ENCODE peak calls at places on chromosomes 5 and 9, in five cellular contexts. V is GM12865, N is fibroblast of mammary gland, C is B cell, L is right atrium auricular region. E is an unnamed sample.

GRCh38 chr5:132766020-132766805 is 10.8 kb downstream of the SEPTIN8 start:
- DNase-seq in V (no peak), N (no peak), C (no peak), L (no peak), E (no peak)

GRCh38 chr5:12399868-12400267 is 495.6 kb upstream of the CTNND2 start:
- DNase-seq in V (no peak), N (no peak), C (no peak), L (no peak), E (no peak)

GRCh38 chr5:77175235-77175634 is 35.2 kb upstream of the PDE8B start:
- DNase-seq in V (no peak), N (no peak), C (no peak), L (no peak), E (no peak)

GRCh38 chr9:109950710-109951443 is 170.9 kb downstream of the PALM2AKAP2 start:
- DNase-seq in V (peak), N (no peak), C (no peak), L (no peak), E (peak)

GRCh38 chr9:33320568-33321261 is 30.4 kb downstream of the NFX1 start:
- DNase-seq in V (no peak), N (peak), C (no peak), L (no peak), E (no peak)

GRCh38 chr9:99400184-99400731 is 178.2 kb downstream of the SEC61B start:
- DNase-seq in V (no peak), N (no peak), C (no peak), L (no peak), E (no peak)

GRCh38 chr5:88660947-88661869 is 221.8 kb downstream of the MEF2C start:
- DNase-seq in V (peak), N (peak), C (no peak), L (no peak), E (peak)

GRCh38 chr5:146762830-146763229 is 115.7 kb downstream of the PPP2R2B start:
- DNase-seq in V (no peak), N (no peak), C (no peak), L (no peak), E (no peak)

GRCh38 chr5:4374866-4375265 is 765.3 kb upstream of the ADAMTS16 start:
- DNase-seq in V (no peak), N (peak), C (no peak), L (no peak), E (no peak)

GRCh38 chr9:93610206-93610605 is 33.8 kb downstream of the PHF2 start:
- DNase-seq in V (no peak), N (no peak), C (no peak), L (no peak), E (no peak)

GRCh38 chr5:80884851-80885697 is 75.1 kb upstream of the RASGRF2 start:
- DNase-seq in V (no peak), N (peak), C (no peak), L (no peak), E (no peak)

GRCh38 chr5:399296-400281 is 43.4 kb upstream of the EXOC3 start:
- DNase-seq in V (peak), N (peak), C (peak), L (peak), E (peak)

GRCh38 chr5:112883192-112883591 is 22.1 kb downstream of the SRP19 start:
- DNase-seq in V (no peak), N (no peak), C (no peak), L (no peak), E (no peak)

GRCh38 chr5:181120311-181120710 is 10.7 kb downstream of the OR2V1 start:
- DNase-seq in V (no peak), N (peak), C (no peak), L (no peak), E (no peak)

GRCh38 chr9:96567203-96567700 is 52.4 kb downstream of the CDC14B start:
- DNase-seq in V (peak), N (peak), C (peak), L (no peak), E (no peak)

GRCh38 chr5:151495330-151495729 is 47.9 kb downstream of the SLC36A1 start:
- DNase-seq in V (no peak), N (no peak), C (no peak), L (no peak), E (no peak)
- TF ChIP-seq CTCF in V (no peak), N (no peak), C (no peak), L (no peak), E (no peak)

DNA sequence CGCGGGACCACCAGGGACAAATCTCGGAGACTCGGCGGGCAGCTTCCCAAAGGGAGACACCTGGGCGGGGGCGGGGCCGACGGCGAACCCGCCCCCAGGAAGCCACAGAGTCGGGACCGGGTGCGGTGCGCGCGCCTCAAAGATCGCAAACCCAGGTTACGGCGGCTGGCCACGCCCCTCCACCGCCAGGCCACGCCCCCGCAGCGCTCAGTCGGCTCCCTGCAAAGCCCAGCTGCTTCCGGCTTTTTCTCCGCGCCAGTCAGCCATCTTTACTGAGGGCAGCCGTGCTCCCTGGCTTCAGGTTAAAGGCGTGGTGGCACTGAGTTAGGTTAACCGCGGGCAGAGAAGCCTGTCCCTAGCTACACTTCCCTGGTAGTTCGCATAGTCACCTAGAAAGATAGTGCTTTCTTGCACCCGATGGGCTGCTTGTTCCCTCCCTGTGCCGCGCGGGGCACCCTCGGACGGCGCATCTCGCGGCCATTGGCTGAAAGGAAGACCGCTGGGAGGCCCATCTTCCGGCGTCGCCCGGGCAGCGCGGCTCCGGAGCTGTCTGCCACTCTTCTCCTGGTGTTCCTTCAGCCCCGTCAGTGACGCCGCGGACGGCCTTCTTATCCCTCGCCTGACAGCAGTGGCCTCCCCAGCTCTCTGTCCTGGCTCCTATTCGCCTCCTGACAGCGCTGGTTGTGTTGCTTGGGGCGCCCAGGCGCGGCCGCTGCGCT is at the start of gene TBC1D2:
- DNase-seq in V (peak), N (peak), C (peak), L (peak), E (peak)
- TF ChIP-seq CTCF in V (no peak), N (peak), C (peak), L (no peak), E (no peak)

DNA sequence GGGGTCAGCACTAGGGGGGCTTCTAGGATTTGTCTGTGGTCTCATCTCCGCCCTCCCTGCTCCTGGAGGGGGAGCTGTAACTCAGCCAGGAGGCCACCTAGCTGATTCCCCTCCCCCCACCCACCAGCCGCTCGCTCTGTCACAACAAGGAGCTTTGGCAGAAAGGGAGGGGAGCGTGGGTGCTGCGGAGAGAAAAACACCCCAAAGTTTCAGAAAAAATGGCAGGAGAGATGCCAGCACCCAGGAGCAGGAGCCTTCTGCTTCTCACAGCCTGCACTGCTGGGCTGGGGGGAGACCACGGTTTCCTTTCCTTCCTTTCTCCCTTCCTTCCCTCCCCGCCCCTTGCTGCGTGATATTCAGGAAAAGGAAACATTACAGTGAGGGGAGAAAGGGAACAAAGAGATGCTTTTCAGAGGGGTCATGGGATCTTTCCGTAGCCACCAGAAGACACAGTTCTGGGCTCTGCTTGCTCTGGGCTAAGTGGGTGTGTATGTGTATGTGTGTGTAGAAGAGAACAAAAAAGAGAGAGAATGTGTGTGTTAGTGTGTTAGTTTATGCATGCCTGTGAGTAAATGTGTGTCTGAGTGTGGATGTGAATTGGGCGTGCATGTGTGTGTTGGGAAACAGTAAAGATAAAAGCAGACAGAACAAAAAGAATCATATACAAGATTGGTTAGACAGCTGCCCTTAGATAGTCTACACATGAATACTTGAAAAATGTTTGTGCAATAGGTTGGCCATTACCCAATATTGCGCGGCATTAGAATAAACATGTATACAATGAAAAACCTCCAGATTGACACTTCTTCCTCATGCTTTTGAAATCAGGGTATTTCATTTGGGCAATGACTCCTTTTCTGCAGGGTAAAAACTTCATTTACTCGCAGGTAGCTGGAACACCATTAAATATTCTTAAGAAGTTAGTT is 36.4 kb upstream of the HSPA9 start:
- DNase-seq in V (no peak), N (no peak), C (peak), L (no peak), E (no peak)
- TF ChIP-seq CTCF in V (no peak), N (no peak), C (no peak), L (no peak), E (no peak)

DNA sequence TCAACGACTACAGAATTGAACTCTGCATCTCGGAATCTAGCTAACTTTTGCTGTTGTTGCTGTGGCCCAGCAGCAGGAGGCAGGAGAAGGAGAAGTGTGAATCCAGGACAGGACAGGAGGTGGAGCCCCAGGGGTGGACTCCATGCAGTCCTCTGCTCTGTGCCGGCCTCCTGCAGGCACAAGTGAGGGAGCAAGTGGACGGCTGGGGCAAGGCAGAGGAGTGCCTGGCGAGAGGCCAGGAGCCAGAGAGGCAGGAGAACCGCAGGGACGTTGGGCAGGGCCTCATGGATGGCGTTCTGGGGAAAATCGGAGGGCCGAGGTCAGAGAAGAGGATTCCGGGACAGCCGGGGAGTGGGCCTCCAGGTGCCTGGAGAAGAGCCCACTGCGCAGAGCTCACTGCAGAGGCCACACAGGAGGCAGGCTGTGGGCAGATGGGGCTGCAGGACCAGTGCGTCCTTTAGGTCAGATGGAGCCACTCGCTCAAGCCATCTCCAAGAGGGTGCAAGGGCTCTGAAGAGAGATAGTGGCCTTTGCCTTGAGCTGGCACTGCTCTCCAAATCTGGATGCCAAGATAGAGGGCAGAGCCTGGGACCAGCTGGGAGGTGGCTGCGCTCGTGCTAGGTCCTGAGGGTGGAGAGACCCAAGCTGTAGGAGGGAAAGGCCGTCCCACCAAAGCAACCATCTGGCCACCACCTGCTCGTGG is 214.0 kb downstream of the FANCC start:
- DNase-seq in V (no peak), N (no peak), C (no peak), L (no peak), E (no peak)
- TF ChIP-seq CTCF in V (no peak), N (peak), C (no peak), L (no peak), E (no peak)

DNA sequence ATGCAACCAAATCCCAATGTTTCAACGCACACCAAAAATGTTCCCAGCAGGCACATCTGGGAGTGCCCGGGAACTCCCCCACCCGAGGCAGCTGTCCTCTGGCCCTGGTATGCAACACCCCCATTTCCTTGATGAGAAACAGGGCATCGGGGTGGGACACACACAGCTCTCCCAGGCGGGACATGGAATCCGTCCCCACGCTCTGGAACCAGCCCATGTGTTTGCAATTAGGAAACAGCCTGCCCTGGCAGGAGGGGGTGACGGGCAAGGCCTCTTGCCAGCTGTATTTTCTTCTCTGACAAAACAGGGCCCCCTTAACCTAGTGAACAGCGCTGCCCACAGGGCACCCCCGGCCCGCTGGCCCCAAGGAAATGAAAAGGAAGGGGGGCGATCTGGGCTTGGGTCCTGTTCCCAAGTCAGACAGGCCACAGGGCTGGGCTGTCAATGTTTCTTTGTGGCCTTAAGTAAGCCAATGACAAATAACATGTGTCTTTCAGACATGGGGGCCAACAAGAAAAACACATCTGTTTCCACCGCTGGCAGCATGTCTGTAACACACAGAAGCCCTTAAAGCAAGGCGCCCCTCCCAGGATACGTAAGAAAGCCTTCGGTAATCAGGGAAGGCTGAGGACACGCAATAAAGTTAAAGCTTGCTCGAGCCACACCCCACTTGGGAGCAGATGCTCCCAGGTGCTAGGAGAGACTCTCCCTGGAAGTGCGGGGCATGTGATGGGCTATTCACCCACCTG is 125.3 kb downstream of the ROR2 start:
- DNase-seq in V (no peak), N (peak), C (no peak), L (no peak), E (no peak)
- TF ChIP-seq CTCF in V (no peak), N (no peak), C (no peak), L (no peak), E (no peak)

DNA sequence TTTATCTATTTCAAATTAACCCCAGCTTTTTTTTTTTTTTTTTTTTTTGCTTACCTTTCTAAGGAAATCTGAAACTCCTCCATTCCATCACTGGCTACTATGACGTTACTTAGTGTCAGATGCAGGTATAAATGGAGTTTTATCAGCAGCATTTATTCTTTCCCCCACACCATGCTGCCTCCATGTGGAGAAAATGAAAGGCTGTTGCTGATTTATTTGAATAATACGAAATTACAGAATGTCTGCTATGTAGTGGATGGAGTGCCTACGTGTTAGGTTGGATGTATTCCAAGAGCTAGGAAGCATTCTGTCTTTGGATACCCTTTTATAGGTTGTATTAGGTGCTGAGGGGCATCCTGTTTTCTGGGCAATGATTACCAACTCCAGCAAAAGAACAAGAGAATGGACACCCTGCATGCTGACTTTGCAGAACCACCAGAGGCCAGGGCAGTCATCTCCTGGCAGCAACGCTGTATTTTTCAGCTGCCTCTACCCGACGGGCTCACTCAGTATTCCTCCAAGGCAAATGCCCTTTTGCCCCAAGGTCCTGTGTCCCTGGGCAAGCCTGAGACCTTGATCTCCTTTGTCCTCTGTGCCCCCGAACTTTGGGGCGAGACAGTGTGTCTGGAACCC is 199.5 kb downstream of the ALDH1A1 start:
- DNase-seq in V (no peak), N (peak), C (no peak), L (no peak), E (no peak)
- TF ChIP-seq CTCF in V (peak), N (peak), C (no peak), L (no peak), E (no peak)

GRCh38 chr5:149237662-149238061 is 34.0 kb upstream of the AFAP1L1 start:
- DNase-seq in V (no peak), N (no peak), C (no peak), L (no peak), E (no peak)
- TF ChIP-seq CTCF in V (no peak), N (peak), C (no peak), L (no peak), E (no peak)

GRCh38 chr9:82106536-82106935 is 118.0 kb downstream of the SPATA31D1 start:
- DNase-seq in V (no peak), N (no peak), C (no peak), L (no peak), E (no peak)

GRCh38 chr9:82104252-82104651 is 115.7 kb downstream of the SPATA31D1 start:
- DNase-seq in V (no peak), N (no peak), C (no peak), L (no peak), E (no peak)

GRCh38 chr9:82105729-82106128 is 117.2 kb downstream of the SPATA31D1 start:
- DNase-seq in V (peak), N (no peak), C (no peak), L (no peak), E (no peak)

GRCh38 chr9:82101475-82101874 is 112.9 kb downstream of the SPATA31D1 start:
- DNase-seq in V (peak), N (peak), C (no peak), L (no peak), E (no peak)
- TF ChIP-seq CTCF in V (no peak), N (peak), C (no peak), L (no peak), E (no peak)

DNA sequence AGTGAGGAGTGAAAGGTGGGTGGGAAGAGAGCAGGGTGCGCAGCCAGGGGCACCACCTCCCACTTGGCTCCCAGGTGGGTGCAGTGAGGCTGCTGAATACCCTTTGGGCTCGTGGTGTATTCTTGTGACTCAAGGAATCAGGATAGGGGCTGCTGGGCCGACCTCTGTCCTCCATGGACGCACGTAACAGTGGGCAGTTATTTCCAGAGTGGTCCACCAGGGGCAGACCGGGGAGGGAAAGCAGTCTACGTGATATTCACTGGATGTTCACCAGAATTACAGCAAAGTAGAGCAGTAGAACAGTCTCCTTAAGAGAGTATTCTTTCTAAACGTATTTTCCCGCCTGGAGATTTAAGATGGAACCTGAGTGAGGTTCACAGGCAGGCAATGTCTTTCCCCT is 88.5 kb downstream of the SYK start:
- DNase-seq in V (no peak), N (peak), C (no peak), L (no peak), E (no peak)
- TF ChIP-seq CTCF in V (no peak), N (no peak), C (no peak), L (no peak), E (no peak)